ENCODE peak calls at places on chromosomes 7 and 10, in six cellular contexts. X is NCI-H69, G is T1000, H is PC-3, N is NCI-H1417, V is hepatocyte. Y is an unnamed sample.

GRCh38 chr10:28496481-28496961 is 36.4 kb upstream of the WAC start:
- DNase-seq in N (no peak), G (no peak), X (no peak), H (peak), V (no peak), Y (no peak)

GRCh38 chr7:33761440-33762080 is 143.8 kb upstream of the BMPER start:
- DNase-seq in X (no peak), H (no peak), N (no peak), G (no peak), V (no peak), Y (no peak)

GRCh38 chr7:6175642-6176041 is 96.8 kb downstream of the CYTH3 start:
- DNase-seq in X (no peak), N (no peak), H (peak), G (no peak), V (no peak), Y (no peak)

GRCh38 chr7:24722386-24723177 is 34.7 kb downstream of the GSDME start:
- DNase-seq in X (peak), V (peak), N (no peak), H (peak), G (no peak), Y (peak)

GRCh38 chr7:157508477-157508881 is 171.7 kb downstream of the DNAJB6 start:
- DNase-seq in N (no peak), G (no peak), X (no peak), V (no peak), H (no peak), Y (no peak)

GRCh38 chr7:127588697-127589482 is 679 bp downstream of the ARF5 start:
- DNase-seq in V (peak), G (no peak), X (peak), H (peak), N (peak), Y (peak)

GRCh38 chr7:101550641-101551531 is 78.2 kb downstream of the MYL10 start:
- DNase-seq in V (no peak), X (no peak), G (no peak), N (no peak), H (no peak), Y (peak)

GRCh38 chr7:36916116-36916515 is 191.8 kb upstream of the AOAH start:
- DNase-seq in V (no peak), G (no peak), N (no peak), X (peak), H (no peak), Y (no peak)

GRCh38 chr10:62636825-62637248 is 167.7 kb upstream of the ADO start:
- DNase-seq in N (no peak), H (peak), X (no peak), G (no peak), V (no peak), Y (no peak)

GRCh38 chr10:86946215-86947170 is 10.9 kb downstream of the MMRN2 start:
- DNase-seq in N (peak), G (no peak), H (no peak), X (peak), V (no peak), Y (peak)

GRCh38 chr10:130491698-130492050 is 355.5 kb downstream of the GLRX3 start:
- DNase-seq in N (peak), H (no peak), V (no peak), G (no peak), X (no peak), Y (no peak)

GRCh38 chr10:10872035-10872673 is 145.5 kb upstream of the CELF2 start:
- DNase-seq in N (no peak), X (no peak), G (no peak), H (no peak), V (peak), Y (no peak)

GRCh38 chr7:48887500-48887899 is 36.8 kb upstream of the CDC14C start:
- DNase-seq in H (peak), V (no peak), G (peak), N (no peak), X (no peak), Y (no peak)

GRCh38 chr7:114944742-114945625 is 23.1 kb downstream of the MDFIC start:
- DNase-seq in X (peak), N (no peak), G (no peak), H (no peak), V (peak), Y (no peak)

GRCh38 chr10:44205072-44205471 is 179.8 kb downstream of the CXCL12 start:
- DNase-seq in H (no peak), X (no peak), V (no peak), G (no peak), N (no peak), Y (no peak)

GRCh38 chr10:2122431-2123124 is 385.3 kb upstream of the ADARB2 start:
- DNase-seq in H (no peak), G (no peak), N (no peak), V (no peak), X (no peak), Y (no peak)

GRCh38 chr10:95457319-95457886 is 103.8 kb downstream of the SORBS1 start:
- DNase-seq in X (no peak), V (no peak), H (peak), N (no peak), G (no peak), Y (no peak)

GRCh38 chr10:71222541-71223364 is 10.4 kb downstream of the UNC5B start:
- DNase-seq in X (peak), H (no peak), G (no peak), V (no peak), N (no peak), Y (peak)

GRCh38 chr10:129863231-129863663 is 100.8 kb downstream of the EBF3 start:
- DNase-seq in H (no peak), V (peak), N (no peak), X (peak), G (no peak), Y (no peak)

GRCh38 chr10:71831646-71832552 is 19.2 kb downstream of the PSAP start:
- DNase-seq in G (peak), N (no peak), H (peak), X (no peak), V (no peak), Y (no peak)

GRCh38 chr10:100480002-100480401 is 17.2 kb downstream of the WNT8B start:
- DNase-seq in G (no peak), V (no peak), X (no peak), N (no peak), H (no peak), Y (no peak)

Y was measured in D341Med.